ENCODE peak calls at places on chromosomes 3 and 15, in six cellular contexts. Q is mucosa of descending colon, V is fibroblast of lung, K is astrocyte, E is psoas muscle, M is mammary epithelial cell. X is an unnamed sample.

GRCh38 chr15:58369261-58369699 is 62.5 kb upstream of the LIPC start:
- DNase-seq in Q (peak), V (peak), K (peak), E (no peak), M (no peak), X (peak)

GRCh38 chr3:46021516-46021915 is 5.8 kb downstream of the XCR1 start:
- DNase-seq in Q (no peak), V (no peak), K (no peak), E (no peak), M (no peak), X (no peak)

GRCh38 chr3:126353694-126354321 is 3.4 kb downstream of the KLF15 start:
- DNase-seq in Q (no peak), V (no peak), K (no peak), E (peak), M (no peak), X (no peak)

GRCh38 chr3:4980229-4981159 is 1.3 kb downstream of the BHLHE40 start:
- DNase-seq in Q (peak), V (peak), K (peak), E (peak), M (peak), X (peak)

GRCh38 chr3:14861451-14862302 is 42.9 kb downstream of the FGD5 start:
- DNase-seq in Q (no peak), V (no peak), K (no peak), E (no peak), M (no peak), X (no peak)

GRCh38 chr15:65056868-65057548 is 10.8 kb downstream of the RASL12 start:
- DNase-seq in Q (peak), V (no peak), K (peak), E (no peak), M (peak), X (peak)

GRCh38 chr3:64147211-64147610 is 78.1 kb downstream of the PRICKLE2 start:
- DNase-seq in Q (no peak), V (no peak), K (no peak), E (no peak), M (no peak), X (no peak)

GRCh38 chr15:91790826-91791225 is 62.7 kb upstream of the SLCO3A1 start:
- DNase-seq in Q (no peak), V (no peak), K (no peak), E (no peak), M (peak), X (peak)

GRCh38 chr15:50096158-50096821 is 22.7 kb downstream of the ATP8B4 start:
- DNase-seq in Q (no peak), V (no peak), K (no peak), E (no peak), M (no peak), X (no peak)

GRCh38 chr3:27623085-27623753 is 98.9 kb downstream of the EOMES start:
- DNase-seq in Q (no peak), V (no peak), K (no peak), E (no peak), M (no peak), X (no peak)

GRCh38 chr3:38755130-38755529 is 60.9 kb downstream of the SCN10A start:
- DNase-seq in Q (no peak), V (no peak), K (no peak), E (no peak), M (no peak), X (peak)

GRCh38 chr3:46934508-46935167 is 41.9 kb downstream of the CCDC12 start:
- DNase-seq in Q (no peak), V (peak), K (no peak), E (peak), M (peak), X (peak)

GRCh38 chr3:150303776-150304175 is 104.3 kb upstream of the TSC22D2 start:
- DNase-seq in Q (no peak), V (no peak), K (no peak), E (no peak), M (no peak), X (no peak)

GRCh38 chr3:143429628-143430514 is 310.3 kb downstream of the CHST2 start:
- DNase-seq in Q (no peak), V (peak), K (peak), E (no peak), M (no peak), X (no peak)

GRCh38 chr3:130539005-130539404 is 22.0 kb downstream of the COL6A6 start:
- DNase-seq in Q (peak), V (peak), K (no peak), E (no peak), M (peak), X (peak)

GRCh38 chr3:193734737-193735366 is 141.8 kb downstream of the OPA1 start:
- DNase-seq in Q (no peak), V (no peak), K (no peak), E (no peak), M (no peak), X (no peak)

GRCh38 chr15:37582852-37583251 is 351.6 kb upstream of the TMCO5A start:
- DNase-seq in Q (no peak), V (no peak), K (no peak), E (no peak), M (no peak), X (no peak)

GRCh38 chr3:39021465-39022274 is 30.1 kb downstream of the SCN11A start:
- DNase-seq in Q (no peak), V (no peak), K (no peak), E (no peak), M (peak), X (no peak)

GRCh38 chr15:71186971-71187960 is 72.0 kb downstream of the THSD4 start:
- DNase-seq in Q (no peak), V (no peak), K (peak), E (no peak), M (no peak), X (no peak)

GRCh38 chr3:150300847-150301517 is 107.1 kb upstream of the TSC22D2 start:
- DNase-seq in Q (no peak), V (no peak), K (no peak), E (no peak), M (peak), X (peak)

GRCh38 chr3:197558000-197558399 is 2.2 kb upstream of the BDH1 start:
- DNase-seq in Q (no peak), V (no peak), K (no peak), E (no peak), M (no peak), X (no peak)

GRCh38 chr3:149067792-149068352 is 18.5 kb downstream of the HLTF start:
- DNase-seq in Q (no peak), V (no peak), K (no peak), E (no peak), M (no peak), X (no peak)

GRCh38 chr3:3089017-3089416 is 21.2 kb downstream of the IL5RA start:
- DNase-seq in Q (no peak), V (no peak), K (no peak), E (no peak), M (no peak), X (no peak)

GRCh38 chr15:58556541-58556940 is 124.8 kb downstream of the LIPC start:
- DNase-seq in Q (no peak), V (no peak), K (no peak), E (no peak), M (no peak), X (no peak)

GRCh38 chr3:152069871-152070270 is 196.4 kb downstream of the SUCNR1 start:
- DNase-seq in Q (no peak), V (no peak), K (peak), E (no peak), M (peak), X (peak)

GRCh38 chr15:84657748-84658079 is 285 bp downstream of the NMB start:
- DNase-seq in Q (peak), V (no peak), K (no peak), E (no peak), M (no peak), X (no peak)

GRCh38 chr15:84656972-84657371 is 1.0 kb downstream of the NMB start:
- DNase-seq in Q (no peak), V (no peak), K (no peak), E (peak), M (no peak), X (no peak)

GRCh38 chr15:84659904-84660781 is 2.1 kb upstream of the NMB start:
- DNase-seq in Q (no peak), V (no peak), K (no peak), E (no peak), M (no peak), X (no peak)

GRCh38 chr15:84658080-84658787 is at the start of gene NMB:
- DNase-seq in Q (peak), V (peak), K (peak), E (peak), M (peak), X (peak)

DNA sequence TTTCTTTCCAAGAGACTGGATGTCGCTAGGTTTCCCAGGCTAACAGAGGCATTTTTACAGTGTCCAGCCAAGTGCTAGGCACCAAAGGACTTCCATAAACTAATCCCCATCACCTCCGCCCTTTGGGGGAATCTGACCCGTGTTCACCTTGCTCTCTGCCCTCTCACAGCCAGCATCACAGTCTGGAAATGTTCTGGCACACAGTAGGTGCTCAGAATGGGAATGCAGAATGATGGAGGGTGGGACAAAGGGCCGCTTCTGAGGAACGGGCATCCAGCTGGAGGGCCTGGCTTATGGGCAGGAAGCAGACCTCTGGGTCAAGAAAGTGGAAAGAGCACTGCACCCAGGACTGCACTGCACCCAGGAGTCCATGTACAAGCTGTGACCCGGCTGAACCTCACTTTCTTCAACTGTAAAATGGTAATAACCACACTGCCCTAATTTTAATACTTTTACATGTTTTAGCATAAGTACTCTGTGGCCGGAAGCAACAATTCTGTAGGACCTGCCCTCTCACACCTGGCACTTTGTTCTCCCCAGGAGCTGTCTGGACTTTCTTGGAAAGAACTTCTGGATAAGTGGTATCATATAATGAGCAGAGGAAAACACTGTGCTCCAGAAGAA is 901 bp upstream of the NMB start:
- DNase-seq in Q (no peak), V (no peak), K (no peak), E (no peak), M (no peak), X (no peak)
- H3K4me3 ChIP-seq in Q (no peak), V (no peak), K (peak), E (peak), M (no peak), X (no peak)

DNA sequence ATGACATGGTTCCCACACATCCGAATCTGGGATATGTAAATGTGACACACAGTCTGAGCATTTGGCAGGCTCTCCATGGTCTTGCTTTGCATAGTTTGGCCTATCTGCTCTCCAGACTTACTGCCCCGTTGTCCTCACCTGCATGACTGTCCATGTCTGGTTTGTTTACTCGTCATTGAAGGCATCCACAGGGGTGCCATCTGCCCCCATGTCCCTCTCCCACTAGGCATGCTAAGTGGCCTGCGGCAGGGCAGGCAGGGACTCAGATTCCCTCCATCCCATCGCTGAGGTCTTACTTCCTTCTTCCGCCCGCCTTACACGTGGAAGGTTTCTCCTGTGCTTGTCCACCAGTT is 10.3 kb downstream of the KLF13 start:
- DNase-seq in Q (no peak), V (no peak), K (peak), E (no peak), M (no peak), X (no peak)
- TF ChIP-seq CTCF in Q (no peak), V (no peak), K (no peak), E (no peak), M (no peak), X (no peak)

DNA sequence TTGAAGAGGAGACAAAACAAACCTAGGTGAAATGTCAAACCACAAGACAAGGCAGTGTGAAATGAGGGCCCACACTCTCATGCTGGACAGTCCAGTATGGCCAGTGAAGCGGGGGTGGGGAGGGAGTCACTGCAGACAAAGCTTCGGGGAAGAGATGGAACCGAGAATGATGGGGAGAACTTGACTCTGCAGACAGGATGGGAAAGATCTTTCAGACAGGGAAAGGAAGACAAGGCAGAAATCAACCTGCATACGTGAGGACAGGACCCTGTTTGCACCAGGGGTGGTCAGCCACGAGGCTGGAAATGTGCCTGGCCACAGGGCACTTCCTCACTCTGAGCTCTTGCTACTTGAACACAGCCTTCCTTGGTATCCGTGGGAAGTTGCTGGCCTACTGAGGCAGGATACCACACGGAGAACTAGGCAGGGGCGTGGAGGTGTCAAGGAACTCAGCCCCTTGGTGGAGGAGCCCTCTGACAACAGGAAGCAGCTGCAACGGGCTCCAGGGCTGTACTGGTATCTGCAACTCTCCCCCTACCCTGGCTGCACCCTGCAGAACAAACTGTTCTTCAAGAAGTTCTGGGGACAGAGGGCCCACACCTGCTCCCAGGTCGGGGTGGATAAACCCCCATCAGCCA is 9.3 kb upstream of the SRP14 start:
- DNase-seq in Q (no peak), V (no peak), K (no peak), E (no peak), M (no peak), X (no peak)
- H3K4me3 ChIP-seq in Q (no peak), V (no peak), K (no peak), E (no peak), M (no peak), X (no peak)

DNA sequence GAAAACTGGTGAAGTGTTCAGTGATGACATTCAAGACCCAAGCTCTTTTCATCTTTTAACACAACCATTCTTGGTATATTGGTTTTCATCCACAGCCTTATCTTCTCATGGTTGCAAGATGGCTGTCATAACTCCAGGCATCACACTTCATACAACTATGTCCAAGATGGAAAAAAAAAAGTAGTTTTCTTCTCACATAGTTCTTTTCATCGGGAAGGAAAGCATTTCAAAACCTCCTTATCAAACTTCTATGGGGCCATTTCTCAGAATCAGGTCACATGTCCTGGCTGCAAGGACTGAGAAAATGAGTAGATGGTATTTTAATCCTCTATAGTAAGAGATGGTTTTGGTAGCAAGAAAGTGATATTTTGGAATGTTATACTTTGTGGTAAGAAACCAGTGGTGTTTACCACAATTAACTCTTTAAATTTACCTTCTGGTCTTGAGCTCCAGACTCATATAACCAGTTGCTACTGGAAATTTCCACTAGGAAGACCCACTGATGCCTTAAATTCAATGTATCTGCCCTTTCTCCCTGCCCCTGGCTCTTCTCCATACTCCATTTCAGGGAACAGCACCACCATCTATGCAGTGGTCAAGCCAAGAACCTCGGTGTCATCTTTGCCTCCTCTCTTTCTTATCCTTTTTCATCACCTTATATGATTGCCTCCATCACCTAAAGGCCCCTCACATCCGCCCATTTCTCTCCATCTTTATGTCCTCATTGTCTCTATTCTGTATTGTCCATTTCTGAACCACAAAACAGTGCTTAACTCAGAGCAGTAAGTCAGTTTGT is 20.9 kb upstream of the MFSD1 start:
- DNase-seq in Q (no peak), V (no peak), K (no peak), E (no peak), M (no peak), X (no peak)
- TF ChIP-seq CTCF in Q (no peak), V (no peak), K (no peak), E (no peak), M (no peak), X (no peak)

X was measured in epithelial cell of esophagus.